ENCODE peak calls at places on chromosomes 3 and 15, in six cellular contexts. T, A, Q, L, N and J are unnamed samples.

GRCh38 chr15:100725121-100726069 is 123.0 kb downstream of the ASB7 start:
- DNase-seq in N (peak; percentile 8), A (no peak), Q (no peak), T (no peak), L (no peak), J (peak; percentile 89)

GRCh38 chr15:56654216-56654615 is 79.1 kb downstream of the ZNF280D start:
- DNase-seq in Q (no peak), A (no peak), L (no peak), T (no peak), N (no peak), J (no peak)

GRCh38 chr15:39273805-39274411 is 307.0 kb upstream of the THBS1 start:
- DNase-seq in L (peak; percentile 27), T (peak; percentile 46), N (no peak), A (no peak), Q (no peak), J (no peak)

GRCh38 chr3:172546105-172546504 is 22.9 kb upstream of the TNFSF10 start:
- DNase-seq in A (no peak), N (no peak), Q (no peak), L (no peak), T (no peak), J (no peak)

GRCh38 chr3:103437850-103438249 is 1003.0 kb downstream of the ZPLD1 start:
- DNase-seq in N (no peak), T (no peak), L (no peak), A (no peak), Q (no peak), J (no peak)

GRCh38 chr3:11907667-11908660 is 61.3 kb upstream of the TAMM41 start:
- DNase-seq in T (no peak), N (no peak), Q (no peak), L (no peak), A (no peak), J (no peak)

GRCh38 chr3:111712294-111713180 is 117.4 kb upstream of the ZBED2 start:
- DNase-seq in Q (no peak), A (peak; percentile 72), T (no peak), L (no peak), N (peak; percentile 11), J (peak; percentile 81)

GRCh38 chr15:91787198-91787597 is 66.3 kb upstream of the SLCO3A1 start:
- DNase-seq in N (no peak), T (no peak), L (no peak), Q (no peak), A (no peak), J (no peak)

GRCh38 chr15:80343610-80344009 is 60.6 kb upstream of the ARNT2 start:
- DNase-seq in L (no peak), N (no peak), Q (no peak), A (no peak), T (no peak), J (no peak)

GRCh38 chr3:122105626-122106025 is 50.5 kb downstream of the CD86 start:
- DNase-seq in A (no peak), T (peak; percentile 59), Q (no peak), N (no peak), L (no peak), J (no peak)

GRCh38 chr3:169283902-169284451 is 379.5 kb downstream of the MECOM start:
- DNase-seq in A (no peak), T (no peak), L (no peak), N (no peak), Q (no peak), J (no peak)

GRCh38 chr15:38886315-38887163 is 321.9 kb upstream of the RASGRP1 start:
- DNase-seq in L (no peak), A (no peak), Q (no peak), T (no peak), N (no peak), J (no peak)

GRCh38 chr3:45524605-45525004 is 69.9 kb upstream of the LIMD1 start:
- DNase-seq in T (no peak), Q (no peak), L (no peak), N (no peak), A (no peak), J (no peak)

GRCh38 chr3:192933779-192934456 is 16.3 kb upstream of the MB21D2 start:
- DNase-seq in L (no peak), A (no peak), Q (no peak), T (no peak), N (no peak), J (no peak)

GRCh38 chr3:99920530-99921376 is 103.1 kb downstream of the CMSS1 start:
- DNase-seq in N (no peak), T (no peak), L (no peak), A (peak; percentile 86), Q (no peak), J (no peak)

GRCh38 chr15:35693887-35694286 is 147.9 kb upstream of the DPH6 start:
- DNase-seq in L (no peak), T (no peak), A (no peak), N (no peak), Q (no peak), J (no peak)

GRCh38 chr3:57974796-57975388 is 33.3 kb upstream of the FLNB start:
- DNase-seq in A (no peak), L (peak; percentile 82), N (peak; percentile 28), T (no peak), Q (no peak), J (no peak)

GRCh38 chr3:49713336-49714105 is 6.0 kb downstream of the AMIGO3 start:
- DNase-seq in Q (no peak), T (no peak), N (no peak), L (no peak), A (peak; percentile 58), J (no peak)
- H3K4me1 ChIP-seq in Q (no peaks in the 10 kb centered on the region), T (no peaks in the 10 kb centered on the region), N (no peaks in the 10 kb centered on the region), L (no peaks in the 10 kb centered on the region), A (peaks cover 5% of the 10 kb centered on the region), J (peaks cover 6% of the 10 kb centered on the region)

GRCh38 chr3:24834442-24834841 is 339.8 kb upstream of the THRB start:
- DNase-seq in Q (no peak), L (no peak), N (no peak), A (no peak), T (no peak), J (no peak)

GRCh38 chr3:24832878-24833277 is 338.2 kb upstream of the THRB start:
- DNase-seq in N (no peak), A (no peak), T (no peak), L (no peak), Q (no peak), J (no peak)

GRCh38 chr3:24843955-24844354 is 349.3 kb upstream of the THRB start:
- DNase-seq in A (peak; percentile 90), T (no peak), N (no peak), Q (no peak), L (no peak), J (no peak)

GRCh38 chr3:24837601-24838000 is 343.0 kb upstream of the THRB start:
- DNase-seq in N (no peak), Q (no peak), A (no peak), T (no peak), L (no peak), J (no peak)

DNA sequence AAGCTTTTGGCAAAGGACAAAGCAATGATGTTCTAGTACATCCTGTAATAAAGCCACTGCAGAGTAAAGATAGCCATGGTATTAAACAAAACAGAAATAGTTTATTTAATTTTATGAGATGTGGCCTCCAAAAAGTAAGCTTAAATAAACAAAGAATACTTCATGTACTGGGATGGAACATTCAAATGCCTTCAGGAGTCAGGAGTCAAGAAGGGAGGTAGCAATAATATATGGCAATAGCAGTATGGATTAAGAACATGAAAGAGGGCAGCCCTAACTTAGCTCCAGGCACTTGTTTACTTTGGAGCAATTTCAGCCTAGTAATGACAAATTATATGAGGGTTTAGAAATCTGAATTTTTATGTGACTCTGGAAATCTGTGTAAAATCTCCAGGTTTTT is 343.9 kb upstream of the THRB start:
- DNase-seq in N (no peak), Q (no peak), L (no peak), T (no peak), A (no peak), J (no peak)
- TF ChIP-seq POLR2AphosphoS5 in N (no peak), Q (no peak), L (no peak), T (no peak), A (no peak), J (no peak)

DNA sequence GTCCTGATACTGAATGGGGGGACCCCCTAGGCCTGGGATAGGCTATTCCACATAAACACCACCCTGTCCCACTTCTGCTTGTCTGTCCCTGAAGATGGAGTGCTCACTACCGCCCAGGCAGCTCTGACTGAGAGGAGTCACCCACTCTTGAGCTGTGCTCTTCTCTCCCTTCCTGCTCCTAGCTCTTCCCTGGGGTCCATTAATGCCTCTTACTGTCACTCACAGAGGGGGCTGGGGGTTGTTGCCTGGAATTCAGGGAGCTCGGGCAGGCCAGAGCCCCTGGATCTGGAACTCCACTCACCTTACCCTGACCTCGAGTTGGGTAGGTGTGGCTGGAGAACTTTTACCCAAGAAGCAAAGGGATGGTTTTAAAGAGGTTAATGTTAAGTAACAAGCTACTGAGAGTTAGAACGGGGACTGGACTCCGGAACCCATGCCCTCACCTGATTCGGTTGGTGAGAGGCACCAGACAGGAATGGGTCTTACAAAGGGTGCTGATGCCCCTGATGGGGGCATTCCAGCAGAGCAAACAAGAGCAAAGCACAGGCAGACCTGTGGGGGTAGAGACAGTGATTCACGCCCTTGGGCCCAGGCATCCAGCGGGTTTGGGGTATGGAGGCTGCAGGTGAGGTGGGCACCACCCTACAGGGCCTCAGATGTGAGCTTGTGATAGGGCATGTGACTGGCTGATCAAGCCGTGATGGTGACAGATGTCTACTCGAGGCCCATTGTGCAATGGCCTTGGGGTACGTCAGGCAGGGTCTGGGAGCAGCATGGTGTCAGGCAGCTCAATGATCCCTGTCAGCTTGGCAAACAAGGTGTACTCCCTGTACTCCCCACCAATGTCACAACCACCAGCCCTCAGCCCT is 5.4 kb downstream of the NBEAL2 start:
- DNase-seq in A (no peak), T (no peak), L (no peak), N (no peak), Q (no peak), J (no peak)
- H3K4me1 ChIP-seq in A (peaks cover 11% of the 10 kb centered on the region), T (peaks cover 8% of the 10 kb centered on the region), L (peaks cover 3% of the 10 kb centered on the region), N (no peaks in the 10 kb centered on the region), Q (peaks cover 51% of the 10 kb centered on the region), J (peaks cover 56% of the 10 kb centered on the region)

GRCh38 chr15:67076147-67076843 is 10.9 kb downstream of the SMAD3 start:
- DNase-seq in A (no peak), Q (no peak), N (no peak), T (no peak), L (no peak), J (no peak)
- TF ChIP-seq POLR2AphosphoS5 in A (no peak), Q (peak; percentile 40), N (no peak), T (no peak), L (peak; percentile 75), J (no peak)